ENCODE peak calls at places on chromosomes 13 and 19, in ten cellular contexts. R is NCI-H1417, G is choroid plexus epithelial cell, X is T-helper 1 cell, D is osteoblast, N is memory B cell, Q is COR-L47, T is ELR, F is neural crest cell, Y is amniotic epithelial cell. U is an unnamed sample.

GRCh38 chr13:94433055-94433947 is 46.2 kb downstream of the DCT start:
- DNase-seq in N (no peak), X (no peak), F (no peak), Q (peak), R (peak), Y (peak), D (no peak), G (no peak), T (no peak), U (no peak)

GRCh38 chr13:106683179-106683578 is 115.2 kb upstream of the ARGLU1 start:
- DNase-seq in R (no peak), T (no peak), N (no peak), D (no peak), Q (no peak), Y (no peak), X (no peak), G (no peak), F (no peak), U (no peak)

GRCh38 chr19:43895727-43896126 is 39.4 kb downstream of the ZNF45 start:
- DNase-seq in N (no peak), G (peak), D (no peak), X (no peak), T (no peak), Q (no peak), R (no peak), F (no peak), Y (no peak), U (no peak)

GRCh38 chr13:51815848-51816247 is 11.9 kb upstream of the DHRS12 start:
- DNase-seq in G (no peak), X (no peak), Y (no peak), D (no peak), R (peak), T (no peak), F (no peak), Q (no peak), N (no peak), U (no peak)

GRCh38 chr13:33761744-33762143 is 56.2 kb upstream of the RFC3 start:
- DNase-seq in Q (no peak), F (peak), N (no peak), T (peak), R (peak), X (no peak), G (peak), D (peak), Y (no peak), U (no peak)

GRCh38 chr13:112783135-112783945 is 93.5 kb downstream of the ATP11A start:
- DNase-seq in F (no peak), R (no peak), D (peak), X (no peak), Q (no peak), Y (peak), G (peak), N (no peak), T (no peak), U (peak)

GRCh38 chr13:68170961-68171360 is 940.8 kb upstream of the PCDH9 start:
- DNase-seq in T (no peak), Y (no peak), R (no peak), N (no peak), X (no peak), Q (no peak), D (no peak), F (no peak), G (no peak), U (no peak)

GRCh38 chr19:31112158-31112557 is 237.1 kb downstream of the TSHZ3 start:
- DNase-seq in N (no peak), Y (no peak), F (no peak), R (no peak), T (no peak), D (peak), X (no peak), G (no peak), Q (no peak), U (no peak)

GRCh38 chr19:18379803-18380747 is 5.9 kb upstream of the GDF15 start:
- DNase-seq in Q (no peak), G (peak), Y (peak), R (peak), X (no peak), D (peak), N (no peak), F (no peak), T (peak), U (no peak)

GRCh38 chr13:24172071-24172470 is 11.6 kb downstream of the SPATA13 start:
- DNase-seq in N (no peak), X (no peak), R (no peak), Q (no peak), Y (no peak), G (no peak), T (no peak), F (no peak), D (peak), U (no peak)

GRCh38 chr19:35260694-35261304 is 8.0 kb upstream of the USF2 start:
- DNase-seq in N (no peak), D (peak), G (no peak), T (no peak), F (no peak), R (no peak), Y (no peak), X (no peak), Q (no peak), U (no peak)

GRCh38 chr19:18321729-18322091 is 1.2 kb downstream of the LSM4 start:
- DNase-seq in T (no peak), X (no peak), Q (no peak), Y (peak), D (peak), F (no peak), N (no peak), G (peak), R (peak), U (no peak)

GRCh38 chr13:36131931-36132297 is 732 bp upstream of the DCLK1 start:
- DNase-seq in G (peak), T (no peak), R (no peak), N (no peak), F (no peak), Y (no peak), Q (no peak), D (peak), X (no peak), U (no peak)

GRCh38 chr13:82636119-82636518 is 1246.2 kb downstream of the SLITRK1 start:
- DNase-seq in N (no peak), F (no peak), G (peak), D (no peak), Y (peak), X (no peak), R (no peak), T (peak), Q (no peak), U (no peak)

GRCh38 chr19:8390617-8390981 is 439 bp downstream of the RAB11B start:
- DNase-seq in T (peak), G (peak), F (peak), R (peak), X (peak), D (peak), Y (peak), N (peak), Q (peak), U (peak)

GRCh38 chr13:109783815-109784589 is 2.4 kb downstream of the IRS2 start:
- DNase-seq in R (no peak), G (no peak), N (no peak), D (no peak), T (no peak), Q (no peak), X (peak), Y (peak), F (no peak), U (no peak)